ENCODE peak calls at places on chromosomes 11 and 22, in four cellular contexts. H is NCI-H1092, S is GM12891, I is activated T-cell treated with anti-CD3 and anti-CD28 coated beads for 48 hours. Q is an unnamed sample.

GRCh38 chr11:2548596-2548995 is 103.8 kb downstream of the KCNQ1 start:
- DNase-seq in I (no peak), S (no peak), H (no peak), Q (peak; percentile 25)

GRCh38 chr11:13668957-13669521 is 571 bp downstream of the FAR1 start:
- DNase-seq in I (peak; percentile 34), S (no peak), H (no peak), Q (peak; percentile 28)

GRCh38 chr11:126426820-126427749 is 71.6 kb downstream of the ST3GAL4 start:
- DNase-seq in I (no peak), S (no peak), H (no peak), Q (no peak)

GRCh38 chr11:21798216-21798615 is 394.7 kb upstream of the ANO5 start:
- DNase-seq in S (no peak), H (no peak), I (no peak), Q (no peak)

GRCh38 chr11:131980878-131981668 is 610.7 kb downstream of the NTM start:
- DNase-seq in S (no peak), I (no peak), H (no peak), Q (no peak)

GRCh38 chr22:49546811-49547585 is 280.7 kb downstream of the BRD1 start:
- DNase-seq in H (no peak), I (no peak), S (no peak), Q (peak; percentile 10)

GRCh38 chr11:2380807-2381350 is 3.8 kb downstream of the CD81 start:
- DNase-seq in I (no peak), H (no peak), S (no peak), Q (peak; percentile 84)

GRCh38 chr11:124886978-124887666 is 10.5 kb downstream of the ROBO4 start:
- DNase-seq in I (no peak), H (no peak), S (no peak), Q (peak; percentile 63)

GRCh38 chr11:67592880-67593624 is 9.4 kb downstream of the GSTP1 start:
- DNase-seq in I (no peak), S (no peak), H (no peak), Q (no peak)

GRCh38 chr11:64176751-64177150 is 9.2 kb upstream of the STIP1 start:
- DNase-seq in H (no peak), I (no peak), S (no peak), Q (no peak)

GRCh38 chr11:17861036-17861755 is 126.6 kb downstream of the KCNC1 start:
- DNase-seq in H (no peak), I (no peak), S (no peak), Q (no peak)

GRCh38 chr11:116294630-116295029 is 478.2 kb downstream of the BUD13 start:
- DNase-seq in S (no peak), H (no peak), I (no peak), Q (no peak)

GRCh38 chr22:21020802-21021429 is 6.0 kb downstream of the P2RX6 start:
- DNase-seq in I (no peak), S (no peak), H (no peak), Q (no peak)

GRCh38 chr11:66123902-66124301 is 53.8 kb downstream of the PACS1 start:
- DNase-seq in S (no peak), H (no peak), I (no peak), Q (no peak)

GRCh38 chr11:106222626-106223025 is 145.2 kb downstream of the AASDHPPT start:
- DNase-seq in S (no peak), H (no peak), I (no peak), Q (no peak)